ENCODE peak calls at places on chromosomes 11 and 22, in four cellular contexts. One of them, this sample, is unnamed. For H3K4me1, the result is how much of the 10 kb centered on the place peaks cover.

GRCh38 chr11:85889676-85890579 is 34.7 kb downstream of the CCDC83 start:
- DNase-seq in BE2C: no peak
- DNase-seq in adipocyte: peak
- DNase-seq in mesenchymal stem cell: peak
- DNase-seq in this sample: peak

GRCh38 chr11:115939104-115939503 is 434.9 kb upstream of the CADM1 start:
- DNase-seq in adipocyte: no peak
- DNase-seq in BE2C: no peak
- DNase-seq in mesenchymal stem cell: peak
- DNase-seq in this sample: peak

GRCh38 chr11:65506770-65507485 is 8.1 kb downstream of the MALAT1 start:
- DNase-seq in BE2C: no peak
- DNase-seq in adipocyte: peak
- DNase-seq in mesenchymal stem cell: peak
- DNase-seq in this sample: peak

GRCh38 chr11:129815596-129816461 is at the start of gene TMEM45B:
- DNase-seq in mesenchymal stem cell: no peak
- DNase-seq in BE2C: peak
- DNase-seq in adipocyte: no peak
- DNase-seq in this sample: no peak

GRCh38 chr11:133937015-133937414 is 19.8 kb downstream of the IGSF9B start:
- DNase-seq in adipocyte: no peak
- DNase-seq in mesenchymal stem cell: no peak
- DNase-seq in BE2C: peak
- DNase-seq in this sample: no peak

GRCh38 chr11:58286249-58286648 is 18.2 kb upstream of the OR10W1 start:
- DNase-seq in mesenchymal stem cell: peak
- DNase-seq in BE2C: no peak
- DNase-seq in adipocyte: peak
- DNase-seq in this sample: peak

GRCh38 chr22:44668190-44668885 is 33.7 kb upstream of the PRR5 start:
- DNase-seq in BE2C: peak
- DNase-seq in mesenchymal stem cell: no peak
- DNase-seq in adipocyte: peak
- DNase-seq in this sample: no peak

GRCh38 chr22:23278883-23279675 is 98.8 kb downstream of the BCR start:
- DNase-seq in BE2C: no peak
- DNase-seq in mesenchymal stem cell: no peak
- DNase-seq in adipocyte: no peak
- DNase-seq in this sample: peak

GRCh38 chr11:26622201-26622600 is 50.1 kb upstream of the MUC15 start:
- DNase-seq in adipocyte: no peak
- DNase-seq in BE2C: no peak
- DNase-seq in mesenchymal stem cell: no peak
- DNase-seq in this sample: no peak

GRCh38 chr11:132631956-132632355 is 900.3 kb downstream of the OPCML start:
- DNase-seq in BE2C: no peak
- DNase-seq in adipocyte: peak
- DNase-seq in mesenchymal stem cell: peak
- DNase-seq in this sample: no peak

GRCh38 chr11:57644748-57645715 is 4.7 kb downstream of the YPEL4 start:
- DNase-seq in adipocyte: peak
- DNase-seq in mesenchymal stem cell: peak
- DNase-seq in BE2C: peak
- DNase-seq in this sample: peak

GRCh38 chr11:70483077-70483861 is 84.9 kb downstream of the CTTN start:
- DNase-seq in mesenchymal stem cell: peak
- DNase-seq in BE2C: no peak
- DNase-seq in adipocyte: no peak
- DNase-seq in this sample: peak

GRCh38 chr22:30250713-30251267 is 4.2 kb upstream of the LIF start:
- DNase-seq in mesenchymal stem cell: peak
- DNase-seq in adipocyte: peak
- DNase-seq in BE2C: no peak
- DNase-seq in this sample: peak

GRCh38 chr11:97079244-97079643 is 689.4 kb downstream of the JRKL start:
- DNase-seq in adipocyte: no peak
- DNase-seq in BE2C: no peak
- DNase-seq in mesenchymal stem cell: no peak
- DNase-seq in this sample: no peak

GRCh38 chr22:50734343-50734771 is 3.6 kb upstream of the ACR start:
- DNase-seq in mesenchymal stem cell: no peak
- DNase-seq in adipocyte: no peak
- DNase-seq in BE2C: no peak
- DNase-seq in this sample: no peak

GRCh38 chr11:68796779-68797178 is 44.9 kb downstream of the CPT1A start:
- DNase-seq in mesenchymal stem cell: no peak
- DNase-seq in adipocyte: no peak
- DNase-seq in BE2C: no peak
- DNase-seq in this sample: peak

GRCh38 chr11:26700536-26701235 is 21.2 kb downstream of the SLC5A12 start:
- DNase-seq in BE2C: peak
- DNase-seq in mesenchymal stem cell: peak
- DNase-seq in adipocyte: no peak
- DNase-seq in this sample: no peak

GRCh38 chr11:100576044-100577021 is 110.8 kb upstream of the ARHGAP42 start:
- DNase-seq in mesenchymal stem cell: peak
- DNase-seq in adipocyte: peak
- DNase-seq in BE2C: peak
- DNase-seq in this sample: peak

GRCh38 chr22:44399196-44399837 is 86.6 kb upstream of the SHISAL1 start:
- DNase-seq in mesenchymal stem cell: no peak
- DNase-seq in BE2C: peak
- DNase-seq in adipocyte: no peak
- DNase-seq in this sample: no peak

GRCh38 chr11:15673408-15673811 is 558.7 kb downstream of the INSC start:
- DNase-seq in mesenchymal stem cell: peak
- DNase-seq in BE2C: no peak
- DNase-seq in adipocyte: no peak
- DNase-seq in this sample: no peak

GRCh38 chr22:46732513-46732912 is 5.5 kb downstream of the CERK start:
- DNase-seq in BE2C: no peak
- DNase-seq in adipocyte: no peak
- DNase-seq in mesenchymal stem cell: no peak
- DNase-seq in this sample: no peak
- H3K4me1 ChIP-seq in BE2C: half or more
- H3K4me1 ChIP-seq in adipocyte: under half
- H3K4me1 ChIP-seq in mesenchymal stem cell: under half
- H3K4me1 ChIP-seq in this sample: under half

DNA sequence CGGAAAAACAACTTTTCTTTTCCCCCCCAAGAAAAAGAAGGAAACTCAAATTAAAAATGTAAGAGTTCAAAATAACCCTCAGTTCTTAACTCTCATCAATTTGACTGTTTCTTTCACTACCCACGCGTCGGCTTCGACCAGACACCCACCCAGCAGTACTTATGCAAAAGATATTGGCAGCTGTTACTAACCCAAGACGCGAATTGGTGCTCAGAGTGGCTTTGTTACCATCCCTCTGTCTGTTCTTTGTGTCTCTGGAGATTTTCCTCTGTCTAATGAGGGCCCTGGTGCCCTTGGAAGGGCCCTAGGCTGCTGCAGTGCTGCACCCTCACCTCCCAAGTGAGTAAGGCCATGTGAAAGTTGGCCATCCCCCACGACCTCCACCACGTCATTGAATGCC is 180.5 kb upstream of the NECTIN1 start:
- DNase-seq in adipocyte: no peak
- DNase-seq in mesenchymal stem cell: no peak
- DNase-seq in BE2C: no peak
- DNase-seq in this sample: no peak
- H3K4me1 ChIP-seq in adipocyte: under half
- H3K4me1 ChIP-seq in mesenchymal stem cell: under half
- H3K4me1 ChIP-seq in BE2C: under half
- H3K4me1 ChIP-seq in this sample: under half

GRCh38 chr11:47514825-47515647 is 37.9 kb downstream of the CELF1 start:
- DNase-seq in mesenchymal stem cell: peak
- DNase-seq in adipocyte: peak
- DNase-seq in BE2C: no peak
- DNase-seq in this sample: peak
- H3K4me1 ChIP-seq in mesenchymal stem cell: under half
- H3K4me1 ChIP-seq in adipocyte: half or more
- H3K4me1 ChIP-seq in BE2C: under half
- H3K4me1 ChIP-seq in this sample: under half

DNA sequence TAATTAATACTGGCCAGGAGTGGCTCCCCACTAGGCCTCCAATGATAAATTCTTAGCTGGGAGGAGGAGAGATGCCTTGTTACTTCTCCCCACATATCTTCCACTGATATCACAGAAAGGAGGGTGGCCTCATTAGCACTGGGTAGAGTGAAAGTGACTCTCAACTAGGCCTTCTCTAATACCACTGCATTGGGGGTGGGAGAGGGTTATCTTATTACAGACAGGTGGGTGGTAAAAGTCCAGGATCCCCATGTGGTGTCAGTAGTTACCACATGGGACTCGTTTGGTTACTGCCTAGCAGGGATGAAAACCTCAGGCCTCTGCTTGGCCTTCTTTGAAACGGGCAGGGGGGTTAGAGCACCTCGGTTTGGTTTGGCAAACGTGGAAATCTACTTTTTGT is 167.3 kb downstream of the UVRAG start:
- DNase-seq in mesenchymal stem cell: no peak
- DNase-seq in BE2C: no peak
- DNase-seq in adipocyte: no peak
- DNase-seq in this sample: no peak
- H3K4me1 ChIP-seq in mesenchymal stem cell: under half
- H3K4me1 ChIP-seq in BE2C: under half
- H3K4me1 ChIP-seq in adipocyte: under half
- H3K4me1 ChIP-seq in this sample: under half

GRCh38 chr22:31953251-31953650 is 8.9 kb downstream of the YWHAH start:
- DNase-seq in BE2C: no peak
- DNase-seq in mesenchymal stem cell: no peak
- DNase-seq in adipocyte: no peak
- DNase-seq in this sample: no peak
- H3K4me1 ChIP-seq in BE2C: under half
- H3K4me1 ChIP-seq in mesenchymal stem cell: under half
- H3K4me1 ChIP-seq in adipocyte: half or more
- H3K4me1 ChIP-seq in this sample: under half

GRCh38 chr11:13924801-13925327 is 37.7 kb upstream of the SPON1 start:
- DNase-seq in adipocyte: peak
- DNase-seq in mesenchymal stem cell: no peak
- DNase-seq in BE2C: no peak
- DNase-seq in this sample: no peak
- H3K4me1 ChIP-seq in adipocyte: under half
- H3K4me1 ChIP-seq in mesenchymal stem cell: under half
- H3K4me1 ChIP-seq in BE2C: under half
- H3K4me1 ChIP-seq in this sample: under half

GRCh38 chr11:119777940-119778339 is 48.9 kb upstream of the NECTIN1 start:
- DNase-seq in mesenchymal stem cell: no peak
- DNase-seq in adipocyte: no peak
- DNase-seq in BE2C: no peak
- DNase-seq in this sample: no peak

GRCh38 chr11:119780264-119780953 is 51.4 kb upstream of the NECTIN1 start:
- DNase-seq in adipocyte: no peak
- DNase-seq in BE2C: peak
- DNase-seq in mesenchymal stem cell: no peak
- DNase-seq in this sample: no peak

GRCh38 chr11:119776031-119776636 is 47.1 kb upstream of the NECTIN1 start:
- DNase-seq in adipocyte: no peak
- DNase-seq in mesenchymal stem cell: no peak
- DNase-seq in BE2C: peak
- DNase-seq in this sample: no peak

GRCh38 chr11:119779195-119780071 is 50.4 kb upstream of the NECTIN1 start:
- DNase-seq in adipocyte: no peak
- DNase-seq in BE2C: peak
- DNase-seq in mesenchymal stem cell: no peak
- DNase-seq in this sample: no peak

GRCh38 chr11:119778391-119779194 is 49.6 kb upstream of the NECTIN1 start:
- DNase-seq in mesenchymal stem cell: no peak
- DNase-seq in adipocyte: no peak
- DNase-seq in BE2C: no peak
- DNase-seq in this sample: no peak
- H3K4me1 ChIP-seq in mesenchymal stem cell: under half
- H3K4me1 ChIP-seq in adipocyte: under half
- H3K4me1 ChIP-seq in BE2C: half or more
- H3K4me1 ChIP-seq in this sample: under half

DNA sequence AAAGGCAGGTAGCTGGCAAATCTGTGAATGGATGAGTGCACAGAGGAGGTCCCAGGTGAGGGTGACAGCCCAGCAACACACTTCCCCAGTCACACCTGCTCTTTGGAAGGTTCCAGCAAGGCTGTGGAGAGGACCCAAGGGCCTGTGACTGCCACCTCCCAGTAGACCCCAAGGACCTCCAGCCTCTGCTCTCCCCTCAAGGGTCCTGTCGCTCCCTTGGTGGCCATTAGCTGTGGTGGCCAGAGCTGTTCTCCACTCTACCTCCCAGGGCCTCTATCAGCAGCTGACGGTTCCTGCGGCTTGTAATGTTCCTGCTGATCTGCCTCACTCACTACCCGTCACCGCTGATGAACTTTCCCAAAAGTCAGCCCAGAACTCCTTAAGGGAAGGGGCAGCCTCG is 93.0 kb downstream of the SWAP70 start:
- DNase-seq in adipocyte: no peak
- DNase-seq in BE2C: no peak
- DNase-seq in mesenchymal stem cell: no peak
- DNase-seq in this sample: no peak
- H3K4me1 ChIP-seq in adipocyte: half or more
- H3K4me1 ChIP-seq in BE2C: under half
- H3K4me1 ChIP-seq in mesenchymal stem cell: under half
- H3K4me1 ChIP-seq in this sample: half or more

This sample was measured in astrocyte.